ENCODE peak calls at places on chromosomes 5 and 9, in nine cellular contexts. F is NCI-H1092 treated with DMSO at 0.1 percent for 48 hours; H is T-helper 9 cell; N is activated CD4-positive, alpha-beta memory T cell treated with anti-CD3 and anti-CD28 coated beads for 36 hours; E is A673; V is activated CD4-positive, alpha-beta T cell treated with anti-CD3 and anti-CD28 coated beads, Interleukin-2, amount 10 ng/mL, durations not matched to agents 7 days and 5 days; K is KBM-7; A is EL; Q is MV-4-11. C is an unnamed sample.

GRCh38 chr9:101387871-101388506 is 3.2 kb upstream of the BAAT start:
- DNase-seq in V (peak; percentile 16), A (peak; percentile 49), K (peak; percentile 40), H (no peak), N (no peak), E (peak; percentile 70), F (peak; percentile 76), Q (no peak), C (peak; percentile 45)

GRCh38 chr9:105053209-105053652 is 125.3 kb upstream of the ABCA1 start:
- DNase-seq in V (peak; percentile 10), F (no peak), A (peak; percentile 86), H (no peak), K (no peak), Q (peak; percentile 96), N (peak; percentile 83), E (no peak), C (no peak)

GRCh38 chr5:149035282-149035882 is 27.5 kb downstream of the SH3TC2 start:
- DNase-seq in N (peak; percentile 83), V (peak; percentile 72), E (peak; percentile 80), A (peak; percentile 75), H (peak; percentile 56), Q (peak; percentile 66), F (peak; percentile 41), K (peak; percentile 83), C (peak; percentile 84)

GRCh38 chr5:17330386-17330785 is 113.0 kb downstream of the BASP1 start:
- DNase-seq in Q (no peak), F (no peak), V (no peak), A (no peak), K (no peak), N (no peak), H (no peak), E (no peak), C (no peak)

GRCh38 chr5:132385321-132386105 is 16.0 kb downstream of the SLC22A5 start:
- DNase-seq in F (peak; percentile 4), K (peak; percentile 66), V (peak; percentile 80), Q (peak; percentile 70), N (peak; percentile 76), A (peak; percentile 71), E (peak; percentile 57), H (peak; percentile 43), C (peak; percentile 53)

GRCh38 chr9:111412280-111412679 is 71.9 kb downstream of the ECPAS start:
- DNase-seq in V (no peak), A (no peak), F (no peak), H (no peak), K (no peak), N (no peak), Q (no peak), E (no peak), C (no peak)

GRCh38 chr5:601771-602465 is 10.2 kb upstream of the CEP72 start:
- DNase-seq in E (no peak), A (no peak), Q (no peak), N (no peak), F (no peak), V (no peak), K (no peak), H (no peak), C (no peak)

GRCh38 chr5:143456952-143457547 is 53.6 kb upstream of the NR3C1 start:
- DNase-seq in N (no peak), Q (no peak), E (no peak), V (no peak), F (no peak), H (no peak), K (no peak), A (peak; percentile 69), C (no peak)

GRCh38 chr5:171647900-171648253 is 137.7 kb upstream of the SMIM23 start:
- DNase-seq in F (no peak), H (no peak), Q (no peak), E (no peak), K (no peak), V (no peak), A (no peak), N (no peak), C (no peak)